ENCODE peak calls at places on chromosome 22, in nine cellular contexts. T, V, R, Q, B, X, Y, L and D are unnamed samples.

GRCh38 chr22:47627561-47628253 is 865.3 kb downstream of the TBC1D22A start:
- DNase-seq in R (no peak), B (no peak), X (no peak), Q (no peak), Y (no peak), T (no peak), L (no peak), V (no peak), D (no peak)

GRCh38 chr22:45341503-45341902 is 31.8 kb downstream of the FAM118A start:
- DNase-seq in X (no peak), V (peak; percentile 25), Y (peak; percentile 42), B (peak; percentile 64), R (no peak), L (no peak), T (no peak), Q (peak; percentile 37), D (no peak)

GRCh38 chr22:37747090-37747714 is 50.4 kb downstream of the TRIOBP start:
- DNase-seq in B (no peak), R (no peak), V (no peak), T (no peak), L (no peak), X (peak; percentile 62), Q (no peak), Y (no peak), D (peak; percentile 66)

GRCh38 chr22:21909871-21910270 is 42.4 kb upstream of the MAPK1 start:
- DNase-seq in Y (no peak), X (no peak), T (no peak), L (no peak), R (no peak), B (no peak), Q (no peak), V (no peak), D (no peak)

GRCh38 chr22:48737461-48738203 is 1090.0 kb downstream of the BRD1 start:
- DNase-seq in B (no peak), Y (no peak), X (no peak), T (no peak), V (no peak), R (no peak), L (no peak), Q (no peak), D (no peak)

GRCh38 chr22:35330258-35330861 is 30.7 kb downstream of the TOM1 start:
- DNase-seq in L (no peak), Q (peak; percentile 24), R (no peak), B (peak; percentile 49), V (peak; percentile 41), T (peak; percentile 52), Y (peak; percentile 19), X (peak; percentile 89), D (peak; percentile 86)

GRCh38 chr22:32204211-32204855 is 540 bp downstream of the RFPL2 start:
- DNase-seq in Y (no peak), V (no peak), L (peak; percentile 36), Q (peak; percentile 67), X (no peak), B (no peak), T (no peak), R (no peak), D (no peak)

GRCh38 chr22:41976070-41976901 is 7.0 kb downstream of the SEPTIN3 start:
- DNase-seq in Y (peak; percentile 25), V (peak; percentile 36), T (peak; percentile 21), B (peak; percentile 39), R (peak; percentile 42), Q (peak; percentile 26), X (no peak), L (peak; percentile 35), D (no peak)

GRCh38 chr22:50506611-50507420 is 686 bp downstream of the LMF2 start:
- DNase-seq in R (no peak), T (no peak), Q (no peak), V (no peak), Y (no peak), X (no peak), B (no peak), L (no peak), D (no peak)

GRCh38 chr22:50473088-50473487 is 1.7 kb downstream of the SBF1 start:
- DNase-seq in R (no peak), V (no peak), L (peak; percentile 38), Q (peak; percentile 45), T (no peak), B (peak; percentile 54), Y (peak; percentile 31), X (no peak), D (no peak)

GRCh38 chr22:23157560-23158515 is 12.6 kb downstream of the RAB36 start:
- DNase-seq in Y (no peak), Q (no peak), R (no peak), T (no peak), B (no peak), L (no peak), X (no peak), V (no peak), D (no peak)

GRCh38 chr22:46908641-46909107 is 146.2 kb downstream of the TBC1D22A start:
- DNase-seq in Y (no peak), X (no peak), B (no peak), R (no peak), T (no peak), Q (no peak), L (no peak), V (no peak), D (no peak)

GRCh38 chr22:47053865-47054185 is 291.4 kb downstream of the TBC1D22A start:
- DNase-seq in T (no peak), V (no peak), X (peak; percentile 48), Y (no peak), Q (no peak), B (no peak), L (no peak), R (no peak), D (peak; percentile 73)

GRCh38 chr22:22357024-22357868 is 112.7 kb downstream of the VPREB1 start:
- DNase-seq in B (peak; percentile 69), R (peak; percentile 85), L (peak; percentile 80), X (peak; percentile 79), V (peak; percentile 63), Q (peak; percentile 32), Y (peak; percentile 69), T (peak; percentile 55), D (peak; percentile 43)

GRCh38 chr22:41939981-41940852 is 6.7 kb downstream of the CENPM start:
- DNase-seq in B (peak; percentile 96), L (peak; percentile 78), V (peak; percentile 88), X (no peak), T (peak; percentile 96), Q (peak; percentile 98), Y (peak; percentile 88), R (no peak), D (no peak)

GRCh38 chr22:38257650-38258246 is 15.1 kb downstream of the TMEM184B start:
- DNase-seq in B (no peak), V (no peak), L (peak; percentile 27), Q (no peak), X (no peak), T (no peak), Y (no peak), R (no peak), D (no peak)

GRCh38 chr22:37282385-37282677 is at the start of gene CYTH4:
- DNase-seq in X (peak; percentile 26), L (no peak), B (peak; percentile 81), Y (peak; percentile 71), V (peak; percentile 57), R (no peak), T (peak; percentile 71), Q (peak; percentile 63), D (no peak)

GRCh38 chr22:20384865-20385264 is 9.1 kb upstream of the ZNF74 start:
- DNase-seq in R (no peak), L (no peak), V (no peak), X (no peak), B (no peak), Q (no peak), Y (no peak), T (no peak), D (no peak)

GRCh38 chr22:19508024-19508776 is 16.0 kb downstream of the CLDN5 start:
- DNase-seq in R (no peak), V (no peak), Q (no peak), X (no peak), T (no peak), Y (no peak), L (no peak), B (no peak), D (no peak)

GRCh38 chr22:42856179-42856864 is 751 bp downstream of the ARFGAP3 start:
- DNase-seq in R (peak; percentile 12), V (peak; percentile 23), Q (no peak), B (peak; percentile 42), Y (peak; percentile 47), X (peak; percentile 36), T (peak; percentile 51), L (peak; percentile 18), D (peak; percentile 22)